ENCODE peak calls at places on chromosome 14, in five cellular contexts. Q, A, D, M and S are unnamed samples.

GRCh38 chr14:72738181-72738611 is 155.7 kb downstream of the DPF3 start:
- DNase-seq in A (no peak), M (no peak), D (no peak), Q (no peak), S (peak; percentile 15)

GRCh38 chr14:88831285-88831684 is 6.8 kb downstream of the TTC8 start:
- DNase-seq in A (no peak), M (peak; percentile 59), Q (no peak), D (peak; percentile 82), S (no peak)

GRCh38 chr14:24177041-24177825 is 5.4 kb downstream of the REC8 start:
- DNase-seq in A (no peak), Q (no peak), D (no peak), M (no peak), S (no peak)

GRCh38 chr14:86604546-86604945 is 1074.6 kb downstream of the FLRT2 start:
- DNase-seq in Q (no peak), M (no peak), D (peak; percentile 1), A (no peak), S (no peak)

GRCh38 chr14:75549169-75549568 is 26.9 kb downstream of the BATF start:
- DNase-seq in M (no peak), D (no peak), Q (no peak), A (no peak), S (no peak)

GRCh38 chr14:79483989-79484388 is 727.3 kb downstream of the DIO2 start:
- DNase-seq in Q (no peak), A (no peak), D (no peak), M (no peak), S (no peak)

GRCh38 chr14:94923771-94924170 is 153.9 kb upstream of the GSC start:
- DNase-seq in D (no peak), Q (no peak), A (no peak), M (no peak), S (no peak)

GRCh38 chr14:64234877-64235651 is 59.1 kb downstream of the ESR2 start:
- DNase-seq in Q (peak; percentile 58), A (no peak), M (peak; percentile 48), D (no peak), S (no peak)

DNA sequence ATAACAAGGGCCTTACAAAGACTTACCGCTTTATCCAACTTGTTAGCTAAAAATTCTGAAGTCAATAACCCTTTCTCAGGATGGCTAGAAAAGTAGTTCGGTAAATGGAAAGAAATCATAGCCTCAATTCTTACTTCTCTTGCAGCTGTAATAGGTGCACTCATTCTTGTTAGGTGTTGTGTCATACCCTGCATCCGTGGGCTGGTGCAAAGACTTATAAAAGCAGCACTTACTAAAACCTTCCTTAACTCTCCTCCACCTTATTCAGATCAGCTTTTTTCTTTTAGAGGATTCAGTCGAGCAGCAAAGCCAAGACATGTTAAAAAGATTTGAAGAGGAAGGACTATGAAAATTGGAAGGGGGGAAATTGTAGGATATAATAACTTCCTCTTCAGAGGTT is 238.2 kb upstream of the DIO3 start:
- DNase-seq in Q (no peak), M (no peak), D (no peak), A (no peak), S (no peak)
- H3K9me3 ChIP-seq in Q (no peaks in the 10 kb centered on the region), M (peaks cover 17% of the 10 kb centered on the region), D (peaks cover 35% of the 10 kb centered on the region), A (peaks cover 15% of the 10 kb centered on the region), S (no peaks in the 10 kb centered on the region)

DNA sequence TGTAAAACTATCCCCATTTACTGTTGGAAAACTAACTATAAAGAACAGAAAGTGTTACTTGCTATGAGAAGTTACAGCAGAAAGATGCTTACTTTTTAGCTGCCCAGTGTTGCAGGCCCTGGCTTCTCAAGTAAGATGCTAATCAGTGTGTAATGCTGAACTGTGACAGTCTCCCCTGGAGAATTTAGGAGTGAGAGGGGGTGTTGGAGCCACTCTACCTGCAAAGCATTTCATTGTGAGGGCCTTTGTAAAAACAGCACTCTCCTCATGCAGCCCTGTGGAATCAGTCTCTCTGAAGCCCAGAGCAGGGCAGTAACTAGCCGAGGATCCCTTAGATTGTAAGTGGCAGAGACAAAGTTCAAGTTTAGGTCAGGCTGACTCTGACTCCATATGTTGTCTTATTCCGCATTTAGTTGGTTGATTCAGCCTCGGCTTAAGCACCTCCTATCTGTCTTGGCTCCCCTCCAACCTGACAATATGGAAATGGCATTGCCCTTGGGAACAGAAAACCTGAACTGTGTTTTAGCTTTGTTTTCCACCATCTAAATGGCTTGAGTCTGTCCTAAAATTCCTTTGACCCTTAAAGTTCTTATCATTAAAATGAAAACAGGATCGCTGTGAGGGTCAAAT is 141.3 kb downstream of the PRKCH start:
- DNase-seq in A (peak; percentile 79), D (peak; percentile 73), Q (no peak), M (no peak), S (peak; percentile 59)
- H3K9me3 ChIP-seq in A (peaks cover 10% of the 10 kb centered on the region), D (peaks cover 7% of the 10 kb centered on the region), Q (no peaks in the 10 kb centered on the region), M (no peaks in the 10 kb centered on the region), S (no peaks in the 10 kb centered on the region)

DNA sequence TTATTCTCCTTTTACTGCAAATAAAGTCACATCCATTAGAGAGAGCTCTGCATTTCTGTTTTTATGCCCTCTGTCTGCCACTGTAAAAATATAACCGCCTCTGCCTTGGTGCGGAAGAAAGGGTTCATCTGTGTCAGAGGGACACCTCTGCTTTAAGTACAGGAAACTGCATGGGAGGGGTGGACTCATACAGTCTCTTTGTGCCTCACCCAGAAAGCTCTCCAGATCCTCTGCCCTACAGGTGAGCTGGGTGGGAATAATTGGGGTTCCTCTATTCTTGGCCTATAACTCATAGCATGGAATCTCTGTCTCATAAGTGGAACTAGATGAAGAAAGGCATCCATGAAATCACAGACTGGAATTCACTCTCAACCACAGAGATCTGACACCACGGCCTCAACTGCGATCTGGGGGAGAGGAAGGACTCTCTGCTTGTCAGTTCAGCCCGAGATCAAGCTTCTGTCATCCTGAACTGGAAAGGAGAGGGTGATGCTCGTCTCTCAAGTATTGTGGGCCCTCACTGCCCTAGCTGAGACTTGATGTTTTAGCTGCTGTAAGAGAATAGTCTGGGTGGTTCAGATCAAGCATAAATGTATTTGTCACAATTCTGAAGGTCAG is 702.3 kb downstream of the TMEM121 start:
- DNase-seq in M (no peak), A (no peak), D (no peak), Q (no peak), S (no peak)
- H3K9me3 ChIP-seq in M (no peaks in the 10 kb centered on the region), A (no peaks in the 10 kb centered on the region), D (no peaks in the 10 kb centered on the region), Q (no peaks in the 10 kb centered on the region), S (no peaks in the 10 kb centered on the region)

DNA sequence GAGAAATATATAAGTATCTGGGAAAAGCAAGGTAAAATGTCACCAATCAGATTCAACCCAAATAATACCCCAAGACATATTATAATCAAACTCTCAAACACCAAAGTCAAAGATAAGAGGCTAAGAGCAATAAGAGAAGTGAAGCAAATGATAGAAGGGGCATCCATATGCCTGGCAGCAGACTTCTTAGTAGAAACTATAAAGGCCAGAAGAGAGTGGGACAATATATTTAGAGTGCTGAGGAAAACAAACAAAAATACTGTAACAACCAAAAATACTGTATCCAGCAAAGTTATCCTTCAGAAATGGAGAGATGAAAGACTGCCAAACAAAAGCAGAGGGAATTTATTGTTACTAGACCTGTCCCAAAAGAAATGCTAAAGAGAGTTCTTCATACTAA is 25.8 kb downstream of the COX16 start:
- DNase-seq in Q (no peak), D (no peak), A (no peak), M (no peak), S (no peak)
- H3K9me3 ChIP-seq in Q (no peaks in the 10 kb centered on the region), D (peaks cover 26% of the 10 kb centered on the region), A (peaks cover 30% of the 10 kb centered on the region), M (peaks cover 32% of the 10 kb centered on the region), S (no peaks in the 10 kb centered on the region)

DNA sequence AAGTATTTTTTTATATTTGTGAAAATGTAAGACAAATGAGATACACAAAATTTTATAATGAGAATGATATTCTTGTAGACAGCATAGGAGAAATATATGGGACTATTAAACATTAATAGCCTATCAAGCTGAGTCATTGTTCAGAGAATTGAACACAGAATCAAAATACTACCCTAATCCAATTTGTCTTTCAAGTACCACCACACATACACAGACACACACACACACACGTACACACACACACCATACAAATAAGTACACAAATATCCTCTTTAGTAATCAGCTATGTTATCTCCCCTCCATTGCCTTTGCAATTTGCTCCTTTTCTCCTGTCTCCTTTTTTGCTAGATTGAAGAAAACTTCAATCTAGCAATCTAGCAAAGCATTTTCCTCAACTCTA is 499.3 kb downstream of the FOXG1 start:
- DNase-seq in D (no peak), A (no peak), M (no peak), Q (no peak), S (no peak)
- H3K9me3 ChIP-seq in D (no peaks in the 10 kb centered on the region), A (no peaks in the 10 kb centered on the region), M (no peaks in the 10 kb centered on the region), Q (no peaks in the 10 kb centered on the region), S (no peaks in the 10 kb centered on the region)

GRCh38 chr14:69344171-69344570 is 53.9 kb downstream of the ERH start:
- DNase-seq in Q (no peak), M (no peak), D (no peak), A (no peak), S (no peak)

GRCh38 chr14:69337984-69338383 is 60.1 kb downstream of the ERH start:
- DNase-seq in A (no peak), D (no peak), M (no peak), Q (no peak), S (no peak)

GRCh38 chr14:69335421-69335820 is 62.7 kb downstream of the ERH start:
- DNase-seq in A (no peak), M (peak; percentile 84), D (peak; percentile 58), Q (no peak), S (no peak)

GRCh38 chr14:69342928-69343525 is 55.1 kb downstream of the ERH start:
- DNase-seq in M (no peak), Q (no peak), D (no peak), A (no peak), S (no peak)

GRCh38 chr14:69339426-69339825 is 58.7 kb downstream of the ERH start:
- DNase-seq in D (no peak), A (no peak), M (no peak), Q (no peak), S (no peak)
- H3K9me3 ChIP-seq in D (no peaks in the 10 kb centered on the region), A (no peaks in the 10 kb centered on the region), M (no peaks in the 10 kb centered on the region), Q (no peaks in the 10 kb centered on the region), S (no peaks in the 10 kb centered on the region)

GRCh38 chr14:40074169-40074568 is 641.9 kb upstream of the FBXO33 start:
- DNase-seq in A (no peak), Q (no peak), M (no peak), D (no peak), S (no peak)
- H3K9me3 ChIP-seq in A (no peaks in the 10 kb centered on the region), Q (no peaks in the 10 kb centered on the region), M (peaks cover 18% of the 10 kb centered on the region), D (peaks cover 13% of the 10 kb centered on the region), S (no peaks in the 10 kb centered on the region)

GRCh38 chr14:32934891-32935633 is 3.6 kb upstream of the NPAS3 start:
- DNase-seq in Q (no peak), M (no peak), A (no peak), D (peak; percentile 32), S (no peak)

GRCh38 chr14:32933623-32933942 is 5.1 kb upstream of the NPAS3 start:
- DNase-seq in A (no peak), Q (no peak), M (no peak), D (peak; percentile 61), S (no peak)

GRCh38 chr14:32933943-32934890 is 4.5 kb upstream of the NPAS3 start:
- DNase-seq in Q (no peak), A (no peak), M (no peak), D (peak; percentile 50), S (no peak)

GRCh38 chr14:32932921-32933622 is 5.6 kb upstream of the NPAS3 start:
- DNase-seq in A (no peak), Q (no peak), M (no peak), D (no peak), S (no peak)

DNA sequence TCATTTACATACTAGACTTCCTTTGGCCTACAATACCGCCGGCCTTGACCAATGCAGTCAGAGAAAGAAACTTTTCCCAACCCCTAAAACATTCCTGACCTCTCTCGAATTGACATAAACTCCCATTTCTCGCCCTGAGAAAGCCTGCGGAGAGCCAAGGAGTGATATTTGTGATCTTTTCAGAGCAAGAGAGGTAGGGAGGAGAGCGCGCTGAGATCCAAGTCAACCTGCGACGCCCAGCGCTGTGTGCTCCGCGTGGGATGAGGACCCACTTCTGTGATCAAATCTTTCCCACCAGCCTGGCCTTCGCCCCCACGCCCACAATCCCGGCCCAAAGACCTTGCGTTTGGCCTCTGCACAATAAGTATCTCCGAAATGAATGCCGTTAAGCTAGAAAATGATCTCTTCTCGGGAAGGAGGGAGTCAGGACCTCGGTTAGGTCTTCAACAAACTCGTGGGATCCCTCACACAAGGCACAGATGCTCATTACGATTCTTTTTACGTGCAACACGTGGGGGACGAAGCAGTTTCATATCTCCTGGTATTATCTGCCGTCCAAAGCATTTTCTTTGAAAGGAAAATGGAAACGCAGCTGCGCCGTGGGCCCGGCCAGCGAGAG is 6.3 kb upstream of the NPAS3 start:
- DNase-seq in A (no peak), M (no peak), Q (no peak), D (no peak), S (no peak)
- H3K9me3 ChIP-seq in A (no peaks in the 10 kb centered on the region), M (no peaks in the 10 kb centered on the region), Q (no peaks in the 10 kb centered on the region), D (no peaks in the 10 kb centered on the region), S (no peaks in the 10 kb centered on the region)